ENCODE peak calls at places on chromosome 22, in seven cellular contexts. T is activated gamma-delta T cell, B is frontal cortex, Q is BJ, G is endothelial cell, A is dermis blood vessel endothelial cell, E is mucosa of descending colon. Y is an unnamed sample.

GRCh38 chr22:45880732-45881523 is 96.0 kb downstream of the WNT7B start:
- DNase-seq in T (no peak), B (no peak), Q (no peak), G (no peak), A (no peak), E (no peak), Y (no peak)

GRCh38 chr22:41075946-41076345 is 16.4 kb upstream of the EP300 start:
- DNase-seq in T (no peak), B (no peak), Q (no peak), G (no peak), A (no peak), E (no peak), Y (no peak)

GRCh38 chr22:31748490-31748889 is 1.4 kb downstream of the PRR14L start:
- DNase-seq in T (no peak), B (no peak), Q (no peak), G (peak; percentile 26), A (peak; percentile 27), E (no peak), Y (no peak)

GRCh38 chr22:27810566-27810965 is 9.0 kb upstream of the MN1 start:
- DNase-seq in T (no peak), B (no peak), Q (peak; percentile 20), G (no peak), A (peak; percentile 50), E (no peak), Y (peak; percentile 77)

GRCh38 chr22:33299245-33299956 is 241.2 kb upstream of the SYN3 start:
- DNase-seq in T (no peak), B (no peak), Q (no peak), G (no peak), A (no peak), E (no peak), Y (no peak)

GRCh38 chr22:24247011-24247507 is 2.2 kb upstream of the GGT5 start:
- DNase-seq in T (no peak), B (no peak), Q (no peak), G (no peak), A (no peak), E (no peak), Y (no peak)

GRCh38 chr22:27312567-27313507 is 488.7 kb downstream of the MN1 start:
- DNase-seq in T (no peak), B (no peak), Q (no peak), G (no peak), A (no peak), E (no peak), Y (no peak)

GRCh38 chr22:20101638-20102037 is 14.3 kb upstream of the RANBP1 start:
- DNase-seq in T (no peak), B (no peak), Q (no peak), G (no peak), A (no peak), E (peak; percentile 24), Y (no peak)

GRCh38 chr22:26762503-26763170 is 105.2 kb downstream of the MIAT start:
- DNase-seq in T (no peak), B (no peak), Q (no peak), G (no peak), A (no peak), E (no peak), Y (no peak)

GRCh38 chr22:36767035-36767775 is 8.7 kb downstream of the IFT27 start:
- DNase-seq in T (no peak), B (no peak), Q (no peak), G (no peak), A (no peak), E (no peak), Y (no peak)

GRCh38 chr22:27241430-27242110 is 560.0 kb downstream of the MN1 start:
- DNase-seq in T (no peak), B (peak; percentile 34), Q (no peak), G (no peak), A (peak; percentile 40), E (no peak), Y (peak; percentile 40)

GRCh38 chr22:48234011-48234410 is 1471.6 kb downstream of the TBC1D22A start:
- DNase-seq in T (no peak), B (no peak), Q (no peak), G (no peak), A (no peak), E (no peak), Y (no peak)

GRCh38 chr22:23847991-23848864 is 9.4 kb upstream of the DERL3 start:
- DNase-seq in T (no peak), B (no peak), Q (no peak), G (no peak), A (no peak), E (peak; percentile 63), Y (no peak)

GRCh38 chr22:44523981-44524759 is 26.1 kb upstream of the RTL6 start:
- DNase-seq in T (no peak), B (no peak), Q (peak; percentile 87), G (no peak), A (no peak), E (no peak), Y (peak; percentile 92)

GRCh38 chr22:19133561-19133960 is 2.5 kb downstream of the TSSK2 start:
- DNase-seq in T (no peak), B (no peak), Q (no peak), G (no peak), A (no peak), E (no peak), Y (no peak)

GRCh38 chr22:44454113-44454769 is 43.8 kb downstream of the RTL6 start:
- DNase-seq in T (no peak), B (no peak), Q (no peak), G (no peak), A (no peak), E (no peak), Y (no peak)

GRCh38 chr22:39832627-39833074 is 60.9 kb downstream of the ENTHD1 start:
- DNase-seq in T (no peak), B (no peak), Q (no peak), G (no peak), A (no peak), E (no peak), Y (no peak)

GRCh38 chr22:29716814-29717213 is 3.0 kb upstream of the CABP7 start:
- DNase-seq in T (no peak), B (peak; percentile 74), Q (no peak), G (peak; percentile 91), A (peak; percentile 88), E (no peak), Y (peak; percentile 76)

GRCh38 chr22:31734512-31734911 is 15.4 kb downstream of the PRR14L start:
- DNase-seq in T (no peak), B (no peak), Q (peak; percentile 40), G (no peak), A (no peak), E (no peak), Y (peak; percentile 59)

GRCh38 chr22:39173050-39173706 is 20.7 kb upstream of the CBX7 start:
- DNase-seq in T (no peak), B (no peak), Q (no peak), G (no peak), A (no peak), E (no peak), Y (no peak)

GRCh38 chr22:43449205-43449830 is 37.5 kb downstream of the MPPED1 start:
- DNase-seq in T (no peak), B (no peak), Q (no peak), G (no peak), A (no peak), E (no peak), Y (no peak)

GRCh38 chr22:31496735-31497146 is 405 bp downstream of the SFI1 start:
- DNase-seq in T (peak; percentile 34), B (peak; percentile 18), Q (no peak), G (peak; percentile 14), A (peak; percentile 25), E (peak; percentile 80), Y (peak; percentile 6)

GRCh38 chr22:19120829-19121630 is 1.2 kb downstream of the DGCR2 start:
- DNase-seq in T (no peak), B (no peak), Q (no peak), G (no peak), A (peak; percentile 37), E (peak; percentile 78), Y (peak; percentile 54)

GRCh38 chr22:47059701-47060161 is 297.3 kb downstream of the TBC1D22A start:
- DNase-seq in T (no peak), B (no peak), Q (no peak), G (no peak), A (no peak), E (no peak), Y (no peak)

Y was measured in AG08395.